ENCODE peak calls at places on chromosomes 6 and 20, in four cellular contexts. N, O, B and S are unnamed samples.

GRCh38 chr6:16318538-16318937 is 80.2 kb downstream of the GMPR start:
- DNase-seq in N (peak), O (no peak), B (no peak), S (peak)

GRCh38 chr6:105398859-105399258 is 4.0 kb downstream of the PREP start:
- DNase-seq in B (no peak), O (no peak), N (no peak), S (no peak)

GRCh38 chr6:139490482-139490881 is 116.0 kb upstream of the CITED2 start:
- DNase-seq in O (no peak), N (peak), B (no peak), S (no peak)

GRCh38 chr6:40512340-40512739 is 74.8 kb downstream of the LRFN2 start:
- DNase-seq in B (no peak), N (no peak), O (no peak), S (no peak)

GRCh38 chr20:8394308-8394945 is 262.4 kb downstream of the PLCB1 start:
- DNase-seq in B (no peak), N (peak), O (no peak), S (peak)

GRCh38 chr6:116969211-116969863 is 92.3 kb downstream of the RFX6 start:
- DNase-seq in O (peak), N (peak), B (no peak), S (peak)

GRCh38 chr6:27091661-27092315 is 155.7 kb upstream of the PRSS16 start:
- DNase-seq in B (peak), O (peak), N (peak), S (peak)

GRCh38 chr20:17629678-17630089 is 52.4 kb downstream of the RRBP1 start:
- DNase-seq in O (no peak), B (no peak), N (no peak), S (no peak)

GRCh38 chr20:33689973-33690372 is 3.8 kb upstream of the E2F1 start:
- DNase-seq in N (peak), B (no peak), O (no peak), S (peak)

GRCh38 chr20:38129248-38129865 is 35.7 kb downstream of the TGM2 start:
- DNase-seq in B (no peak), O (no peak), N (no peak), S (no peak)

GRCh38 chr20:32488066-32488838 is 96.9 kb downstream of the NOL4L start:
- DNase-seq in O (no peak), B (no peak), N (no peak), S (no peak)

GRCh38 chr20:44215125-44215524 is 4.6 kb upstream of the OSER1 start:
- DNase-seq in N (peak), B (peak), O (peak), S (peak)

GRCh38 chr6:24667378-24667803 is 514 bp downstream of the ACOT13 start:
- DNase-seq in O (peak), B (no peak), N (peak), S (no peak)

GRCh38 chr20:61940976-61941720 is 124.5 kb downstream of the TAF4 start:
- DNase-seq in N (no peak), O (no peak), B (no peak), S (no peak)

DNA sequence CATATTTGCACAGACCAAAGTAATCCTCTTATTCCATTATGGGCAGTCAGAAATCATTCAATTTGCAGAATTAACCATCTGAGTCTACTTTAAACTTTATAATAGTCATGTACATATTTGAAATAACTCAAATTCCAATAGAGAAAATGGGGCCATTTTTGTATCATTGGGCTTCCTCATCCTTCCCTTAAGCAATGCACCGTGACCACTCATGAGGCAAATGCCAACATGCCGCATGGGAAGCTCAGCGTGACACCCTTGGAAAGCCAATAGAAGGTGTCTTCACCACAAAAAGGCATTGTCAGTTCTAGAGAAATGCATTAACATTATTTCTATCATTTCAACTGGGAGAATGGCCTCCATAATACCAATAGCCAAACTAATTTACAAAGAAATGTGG is 38.5 kb downstream of the SIM1 start:
- DNase-seq in B (no peak), N (no peak), O (no peak), S (no peak)
- H2BK15ac ChIP-seq in B (no peak), N (no peak), O (no peak), S (no peak)

DNA sequence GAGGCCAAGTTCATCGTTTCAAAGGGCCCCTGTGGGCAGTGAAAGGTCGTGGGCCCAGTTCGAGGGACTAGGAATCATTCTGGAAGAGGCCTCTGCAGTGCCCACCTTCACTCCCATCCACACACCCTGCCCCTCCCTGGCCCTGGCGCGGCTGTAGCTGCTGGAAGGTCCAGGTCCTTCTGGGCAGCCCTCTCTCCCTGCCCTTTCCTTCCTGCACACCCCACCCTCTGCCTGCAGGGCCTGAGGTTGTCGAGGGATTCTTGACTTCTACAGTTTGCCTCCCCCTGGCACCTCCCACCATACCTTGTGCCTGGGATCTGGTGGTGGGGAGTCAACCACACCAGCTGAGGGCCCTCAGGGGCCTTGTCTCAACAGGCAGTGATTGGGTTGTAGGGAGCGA is 4.5 kb upstream of the MYT1 start:
- DNase-seq in B (no peak), N (no peak), O (no peak), S (no peak)
- H2BK15ac ChIP-seq in B (no peak), N (no peak), O (no peak), S (no peak)

GRCh38 chr6:32224696-32225095 is 829 bp upstream of the NOTCH4 start:
- DNase-seq in O (no peak), N (no peak), B (no peak), S (no peak)

GRCh38 chr6:32223258-32224235 is at the start of gene NOTCH4:
- DNase-seq in B (no peak), O (no peak), N (no peak), S (no peak)

GRCh38 chr6:32226434-32226833 is 2.6 kb upstream of the NOTCH4 start:
- DNase-seq in N (no peak), B (no peak), O (no peak), S (no peak)

GRCh38 chr6:32220021-32220420 is 3.8 kb downstream of the NOTCH4 start:
- DNase-seq in O (no peak), N (no peak), B (no peak), S (no peak)

GRCh38 chr6:32222333-32223230 is 1.3 kb downstream of the NOTCH4 start:
- DNase-seq in O (no peak), B (no peak), N (no peak), S (no peak)
- H2BK15ac ChIP-seq in O (no peak), B (no peak), N (no peak), S (no peak)

DNA sequence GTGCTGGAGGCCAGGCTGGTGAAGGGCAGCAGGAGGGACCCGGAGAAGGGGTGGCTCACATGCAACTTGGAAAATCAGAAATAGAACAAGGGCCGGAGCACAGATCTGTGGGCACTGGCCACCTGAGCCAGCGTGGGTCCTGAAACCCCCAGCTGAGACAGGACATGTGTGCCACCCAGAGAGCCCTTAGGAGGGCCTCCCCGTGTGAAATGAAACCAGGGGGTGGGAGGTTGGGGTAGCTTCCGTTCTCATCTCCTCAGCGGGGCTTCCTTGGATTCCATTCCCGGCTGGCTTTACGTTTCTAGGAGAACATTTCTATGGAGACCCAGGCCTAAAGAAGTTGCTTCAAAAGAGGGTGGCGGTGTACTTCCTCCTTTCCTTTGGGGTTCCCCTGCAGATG is 5.7 kb downstream of the FOXP4 start:
- DNase-seq in B (no peak), O (no peak), N (no peak), S (no peak)
- H2BK15ac ChIP-seq in B (no peak), O (no peak), N (no peak), S (peak)

GRCh38 chr6:44004625-44005506 is 122.4 kb downstream of the MRPL14 start:
- DNase-seq in O (no peak), B (no peak), N (peak), S (peak)

GRCh38 chr6:44002591-44003344 is 124.5 kb downstream of the MRPL14 start:
- DNase-seq in O (peak), N (peak), B (peak), S (peak)

GRCh38 chr6:44002071-44002590 is 125.1 kb downstream of the MRPL14 start:
- DNase-seq in O (no peak), B (peak), N (no peak), S (peak)

GRCh38 chr6:44004136-44004535 is 123.1 kb downstream of the MRPL14 start:
- DNase-seq in B (no peak), O (peak), N (no peak), S (no peak)

GRCh38 chr6:44003345-44004061 is 123.7 kb downstream of the MRPL14 start:
- DNase-seq in B (peak), N (no peak), O (peak), S (no peak)
- H2BK15ac ChIP-seq in B (no peak), N (peak), O (no peak), S (peak)